ENCODE peak calls at places on chromosomes 1 and 21, in ten cellular contexts. M is HTR-8/SVneo, W is sciatic nerve, E is ELR, R is cardiac fibroblast, H is AML-193, X is iPS-NIHi11, B is foreskin fibroblast, O is NCI-H2081, U is right lobe of liver. S is an unnamed sample.

GRCh38 chr1:212107481-212107880 is 71.9 kb downstream of the DTL start:
- DNase-seq in X (no peak), R (no peak), W (no peak), U (no peak), B (no peak), E (no peak), O (peak), M (no peak), H (no peak), S (no peak)

GRCh38 chr21:46674430-46675007 is 39.0 kb downstream of the PRMT2 start:
- DNase-seq in E (no peak), R (no peak), W (no peak), B (no peak), O (no peak), H (no peak), X (no peak), U (no peak), M (no peak), S (no peak)

GRCh38 chr1:2253797-2254480 is 25.8 kb downstream of the SKI start:
- DNase-seq in X (no peak), B (no peak), W (no peak), M (no peak), H (no peak), E (no peak), U (no peak), R (no peak), O (no peak), S (peak)

GRCh38 chr1:218575079-218575478 is 229.9 kb downstream of the TGFB2 start:
- DNase-seq in X (no peak), B (no peak), O (no peak), R (no peak), U (no peak), H (no peak), E (no peak), W (no peak), M (no peak), S (no peak)

GRCh38 chr1:33612877-33613487 is 140.5 kb downstream of the ZSCAN20 start:
- DNase-seq in U (peak), M (peak), E (peak), O (peak), R (peak), H (peak), X (peak), W (peak), B (peak), S (no peak)

GRCh38 chr1:17957588-17958267 is 149.9 kb upstream of the IGSF21 start:
- DNase-seq in H (no peak), X (no peak), O (no peak), E (no peak), W (no peak), R (no peak), M (no peak), U (no peak), B (peak), S (no peak)

GRCh38 chr1:67599085-67599484 is 85.9 kb upstream of the GADD45A start:
- DNase-seq in M (no peak), U (no peak), B (peak), H (no peak), O (no peak), X (no peak), R (no peak), W (no peak), E (no peak), S (no peak)

GRCh38 chr1:152461544-152461943 is 47.5 kb upstream of the CRNN start:
- DNase-seq in B (peak), R (peak), W (no peak), U (peak), X (peak), O (peak), H (peak), M (peak), E (peak), S (no peak)

GRCh38 chr1:156480411-156481192 is 20.0 kb downstream of the MEF2D start:
- DNase-seq in U (no peak), E (peak), R (peak), X (peak), O (no peak), W (peak), B (peak), H (no peak), M (no peak), S (peak)

GRCh38 chr21:27429612-27430361 is 462.9 kb upstream of the ADAMTS5 start:
- DNase-seq in O (no peak), U (no peak), E (no peak), R (peak), X (no peak), W (no peak), H (no peak), B (peak), M (no peak), S (no peak)

GRCh38 chr1:180433873-180434272 is 68.5 kb downstream of the ACBD6 start:
- DNase-seq in H (no peak), U (no peak), O (no peak), M (no peak), R (no peak), W (no peak), B (no peak), E (no peak), X (no peak), S (no peak)

GRCh38 chr1:23118957-23119792 is 49.5 kb downstream of the LUZP1 start:
- DNase-seq in W (no peak), O (no peak), X (no peak), H (no peak), B (no peak), E (peak), U (no peak), M (no peak), R (peak), S (no peak)

GRCh38 chr1:203581841-203582240 is 44.8 kb upstream of the ATP2B4 start:
- DNase-seq in H (no peak), B (no peak), O (no peak), R (no peak), U (no peak), M (no peak), E (no peak), W (no peak), X (no peak), S (no peak)

GRCh38 chr21:36472377-36472776 is 7.5 kb downstream of the CLDN14 start:
- DNase-seq in R (no peak), X (no peak), U (no peak), H (no peak), M (no peak), E (no peak), W (no peak), O (no peak), B (no peak), S (no peak)

GRCh38 chr1:183841550-183841949 is 36.6 kb downstream of the RGL1 start:
- DNase-seq in H (no peak), W (no peak), B (peak), U (no peak), X (no peak), O (no peak), R (peak), E (peak), M (no peak), S (no peak)

GRCh38 chr1:226679853-226680516 is 59.1 kb downstream of the ITPKB start:
- DNase-seq in R (peak), X (peak), O (no peak), W (peak), H (peak), M (no peak), E (peak), B (peak), U (peak), S (peak)

GRCh38 chr1:6498576-6499111 is 7.2 kb upstream of the PLEKHG5 start:
- DNase-seq in X (no peak), H (no peak), W (no peak), R (no peak), B (peak), E (no peak), U (no peak), M (no peak), O (no peak), S (peak)

GRCh38 chr1:51241119-51241518 is 5.0 kb downstream of the RNF11 start:
- DNase-seq in H (no peak), B (no peak), E (no peak), X (no peak), O (no peak), M (no peak), U (no peak), R (no peak), W (no peak), S (no peak)

GRCh38 chr1:209045326-209046057 is 538.0 kb upstream of the CAMK1G start:
- DNase-seq in O (no peak), U (no peak), H (no peak), B (peak), M (peak), X (no peak), E (peak), R (no peak), W (no peak), S (no peak)

GRCh38 chr1:66436378-66437135 is 97.4 kb upstream of the SGIP1 start:
- DNase-seq in B (peak), W (no peak), H (peak), E (peak), U (no peak), X (no peak), M (peak), R (peak), O (no peak), S (no peak)

GRCh38 chr21:44854391-44854663 is 19.2 kb downstream of the PTTG1IP start:
- DNase-seq in B (no peak), W (no peak), E (no peak), U (no peak), O (no peak), R (no peak), X (no peak), H (no peak), M (no peak), S (no peak)